ENCODE peak calls at places on chromosome 16, in nine cellular contexts. C is upper lobe of right lung; S is activated T-cell treated with anti-CD3 and anti-CD28 coated beads, Interleukin-2, amount 50 U/mL, for 4 hours; G is NCI-H2107; Q is stimulated activated CD8-positive, alpha-beta memory T cell treated with anti-CD3 and anti-CD28 coated beads, Interleukin-7, amount 100 ng/mL, for 48 hours; Y is stimulated activated CD4-positive, alpha-beta T cell treated with anti-CD3 and anti-CD28 coated beads, Interleukin-4, amount 100 ng/mL, for 1 hour; U is activated T-helper 1 cell treated with Interleukin-2 at 50 U/mL for 16 hours; V is CD4-positive, CD25-positive, alpha-beta regulatory T cell; Z is esophagus muscularis mucosa. A is an unnamed sample.

GRCh38 chr16:14211856-14212543 is 140.9 kb downstream of the MRTFB start:
- DNase-seq in Z (no peak), Q (no peak), Y (no peak), S (no peak), G (no peak), C (no peak), U (no peak), V (no peak), A (no peak)

GRCh38 chr16:69465083-69465721 is 40.8 kb downstream of the CYB5B start:
- DNase-seq in S (no peak), Z (no peak), U (no peak), Y (no peak), V (peak; percentile 75), C (no peak), Q (no peak), G (no peak), A (no peak)

GRCh38 chr16:55333690-55334089 is 9.7 kb downstream of the IRX6 start:
- DNase-seq in Y (no peak), V (no peak), C (no peak), S (no peak), G (no peak), Q (no peak), U (no peak), Z (no peak), A (peak; percentile 82)

GRCh38 chr16:8851761-8852403 is 16.9 kb downstream of the CARHSP1 start:
- DNase-seq in C (peak; percentile 20), V (no peak), Q (no peak), S (no peak), U (no peak), G (no peak), Z (no peak), Y (no peak), A (no peak)

GRCh38 chr16:53304334-53304733 is 129.9 kb upstream of the RBL2 start:
- DNase-seq in Q (no peak), V (no peak), S (no peak), C (no peak), Y (no peak), G (no peak), U (no peak), Z (no peak), A (no peak)

GRCh38 chr16:10312784-10313724 is 72.8 kb upstream of the ATF7IP2 start:
- DNase-seq in Y (no peak), C (no peak), V (no peak), U (no peak), Q (no peak), Z (no peak), S (no peak), G (no peak), A (no peak)

GRCh38 chr16:49876716-49877129 is 20.8 kb upstream of the ZNF423 start:
- DNase-seq in Q (peak; percentile 25), G (no peak), Y (peak; percentile 35), S (no peak), V (no peak), C (peak; percentile 83), Z (no peak), U (no peak), A (no peak)

GRCh38 chr16:55021595-55022475 is 91.2 kb downstream of the IRX5 start:
- DNase-seq in Z (no peak), C (no peak), Q (no peak), V (no peak), Y (no peak), S (no peak), U (no peak), G (no peak), A (no peak)

GRCh38 chr16:81318711-81319110 is 3.9 kb downstream of the GAN start:
- DNase-seq in Z (no peak), G (no peak), S (no peak), V (no peak), Q (no peak), Y (no peak), U (no peak), C (no peak), A (no peak)

GRCh38 chr16:66354321-66354854 is 12.1 kb upstream of the CDH5 start:
- DNase-seq in G (no peak), Y (no peak), S (no peak), C (peak; percentile 8), U (no peak), Z (no peak), Q (no peak), V (no peak), A (no peak)

GRCh38 chr16:69799601-69800000 is 37.5 kb downstream of the WWP2 start:
- DNase-seq in Q (no peak), C (peak; percentile 6), V (no peak), S (no peak), Y (no peak), Z (no peak), U (no peak), G (no peak), A (no peak)

GRCh38 chr16:88078111-88078775 is 127.0 kb downstream of the BANP start:
- DNase-seq in Z (no peak), C (no peak), S (no peak), V (no peak), Y (no peak), U (no peak), Q (no peak), G (no peak), A (no peak)

GRCh38 chr16:57564571-57565270 is 22.3 kb downstream of the ADGRG5 start:
- DNase-seq in Q (no peak), V (no peak), S (no peak), Z (no peak), G (no peak), C (no peak), U (no peak), Y (no peak), A (no peak)

GRCh38 chr16:66295761-66296546 is 70.5 kb upstream of the CDH5 start:
- DNase-seq in C (no peak), Y (no peak), V (no peak), S (no peak), G (no peak), U (no peak), Q (no peak), Z (no peak), A (no peak)

GRCh38 chr16:2514333-2515179 is 804 bp downstream of the ATP6V0C start:
- DNase-seq in Y (peak; percentile 42), Q (no peak), G (no peak), Z (no peak), U (peak; percentile 24), S (peak; percentile 27), C (peak; percentile 85), V (peak; percentile 39), A (no peak)

GRCh38 chr16:67372664-67373063 is 20.6 kb downstream of the TPPP3 start:
- DNase-seq in Y (no peak), U (no peak), S (no peak), Q (no peak), G (no peak), Z (no peak), V (no peak), C (no peak), A (peak; percentile 59)

GRCh38 chr16:23074423-23074822 is 74.8 kb downstream of the USP31 start:
- DNase-seq in V (no peak), G (no peak), S (no peak), Z (peak; percentile 45), U (no peak), C (no peak), Q (no peak), Y (no peak), A (no peak)

GRCh38 chr16:13883266-13883665 is 36.7 kb upstream of the ERCC4 start:
- DNase-seq in Z (no peak), G (no peak), C (no peak), V (no peak), S (no peak), Q (no peak), U (no peak), Y (no peak), A (no peak)

GRCh38 chr16:52069866-52070265 is 477.1 kb downstream of the TOX3 start:
- DNase-seq in G (peak; percentile 65), S (no peak), V (no peak), Z (peak; percentile 84), C (no peak), Q (no peak), U (no peak), Y (no peak), A (no peak)

GRCh38 chr16:81737885-81738536 is 41.1 kb upstream of the PLCG2 start:
- DNase-seq in Z (peak; percentile 94), Q (peak; percentile 74), Y (peak; percentile 82), V (peak; percentile 87), G (peak; percentile 82), S (peak; percentile 85), U (peak; percentile 68), C (peak; percentile 83), A (peak; percentile 59)

GRCh38 chr16:3999479-3999868 is 116.8 kb downstream of the ADCY9 start:
- DNase-seq in Z (no peak), U (no peak), S (no peak), C (no peak), V (no peak), G (no peak), Q (no peak), Y (no peak), A (no peak)

GRCh38 chr16:50460538-50461399 is 87.4 kb upstream of the NKD1 start:
- DNase-seq in Z (no peak), S (no peak), Q (no peak), V (no peak), U (no peak), Y (no peak), G (no peak), C (peak; percentile 43), A (no peak)

A was measured in AML-193.